ENCODE peak calls at places on chromosomes 13 and 19, in six cellular contexts. One of them, this sample, is unnamed.

GRCh38 chr19:5281588-5281987 is 59.0 kb downstream of the PTPRS start:
- DNase-seq in OCI-LY7: no peak
- DNase-seq in breast epithelium: peak
- DNase-seq in left ventricle myocardium inferior: peak
- DNase-seq in AG04450: no peak
- DNase-seq in body of pancreas: peak
- DNase-seq in this sample: no peak

GRCh38 chr13:92074658-92075057 is 676.2 kb downstream of the GPC5 start:
- DNase-seq in breast epithelium: no peak
- DNase-seq in body of pancreas: peak
- DNase-seq in OCI-LY7: peak
- DNase-seq in left ventricle myocardium inferior: no peak
- DNase-seq in AG04450: no peak
- DNase-seq in this sample: peak

GRCh38 chr19:44010468-44010867 is 7.7 kb downstream of the ZNF230 start:
- DNase-seq in OCI-LY7: no peak
- DNase-seq in AG04450: no peak
- DNase-seq in breast epithelium: no peak
- DNase-seq in left ventricle myocardium inferior: no peak
- DNase-seq in body of pancreas: no peak
- DNase-seq in this sample: no peak

GRCh38 chr19:45279587-45280192 is 28.6 kb downstream of the MARK4 start:
- DNase-seq in body of pancreas: no peak
- DNase-seq in OCI-LY7: no peak
- DNase-seq in AG04450: no peak
- DNase-seq in breast epithelium: no peak
- DNase-seq in left ventricle myocardium inferior: no peak
- DNase-seq in this sample: no peak

GRCh38 chr13:76812971-76813691 is 73.1 kb downstream of the KCTD12 start:
- DNase-seq in breast epithelium: peak
- DNase-seq in AG04450: no peak
- DNase-seq in OCI-LY7: no peak
- DNase-seq in body of pancreas: peak
- DNase-seq in left ventricle myocardium inferior: peak
- DNase-seq in this sample: no peak

GRCh38 chr19:53037101-53038097 is 7.1 kb upstream of the ERVV-2 start:
- DNase-seq in left ventricle myocardium inferior: peak
- DNase-seq in OCI-LY7: no peak
- DNase-seq in AG04450: no peak
- DNase-seq in body of pancreas: peak
- DNase-seq in breast epithelium: no peak
- DNase-seq in this sample: peak

GRCh38 chr19:435056-435706 is 25.7 kb downstream of the SHC2 start:
- DNase-seq in breast epithelium: no peak
- DNase-seq in OCI-LY7: no peak
- DNase-seq in AG04450: no peak
- DNase-seq in left ventricle myocardium inferior: no peak
- DNase-seq in body of pancreas: no peak
- DNase-seq in this sample: no peak

GRCh38 chr13:46202956-46203355 is 8.8 kb upstream of the LRRC63 start:
- DNase-seq in OCI-LY7: no peak
- DNase-seq in AG04450: no peak
- DNase-seq in left ventricle myocardium inferior: no peak
- DNase-seq in body of pancreas: no peak
- DNase-seq in breast epithelium: no peak
- DNase-seq in this sample: no peak

GRCh38 chr13:112740502-112741131 is 50.8 kb downstream of the ATP11A start:
- DNase-seq in left ventricle myocardium inferior: peak
- DNase-seq in body of pancreas: peak
- DNase-seq in AG04450: peak
- DNase-seq in OCI-LY7: no peak
- DNase-seq in breast epithelium: peak
- DNase-seq in this sample: no peak

DNA sequence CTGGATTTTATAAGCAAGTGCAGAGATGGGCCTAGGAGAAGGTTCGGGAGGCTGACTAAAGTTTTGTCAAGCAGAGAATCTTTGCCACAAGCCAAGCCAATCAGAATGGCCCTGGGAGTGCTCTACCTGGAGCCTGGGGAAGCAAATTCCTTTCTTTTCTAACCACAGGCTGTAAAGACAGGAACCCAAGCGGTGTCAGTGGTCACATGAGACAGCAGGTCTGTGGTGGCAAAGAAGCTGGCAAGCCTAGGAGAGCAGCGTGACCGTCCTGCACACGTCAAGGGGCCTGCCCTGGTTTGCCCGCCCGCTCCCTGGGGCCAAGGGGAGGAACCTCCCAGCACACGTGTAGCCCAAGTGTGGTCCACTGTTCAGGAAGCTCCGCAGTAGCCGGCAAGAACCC is 90.8 kb downstream of the IPO5 start:
- DNase-seq in breast epithelium: no peak
- DNase-seq in OCI-LY7: no peak
- DNase-seq in left ventricle myocardium inferior: no peak
- DNase-seq in body of pancreas: no peak
- DNase-seq in AG04450: no peak
- DNase-seq in this sample: no peak
- H3K4me3 ChIP-seq in breast epithelium: no peak
- H3K4me3 ChIP-seq in OCI-LY7: no peak
- H3K4me3 ChIP-seq in left ventricle myocardium inferior: no peak
- H3K4me3 ChIP-seq in body of pancreas: no peak
- H3K4me3 ChIP-seq in AG04450: no peak
- H3K4me3 ChIP-seq in this sample: no peak

GRCh38 chr19:6587093-6587820 is 3.7 kb downstream of the CD70 start:
- DNase-seq in left ventricle myocardium inferior: no peak
- DNase-seq in breast epithelium: no peak
- DNase-seq in body of pancreas: no peak
- DNase-seq in OCI-LY7: peak
- DNase-seq in AG04450: no peak
- DNase-seq in this sample: no peak
- TF ChIP-seq CTCF in left ventricle myocardium inferior: no peak
- TF ChIP-seq CTCF in breast epithelium: no peak
- TF ChIP-seq CTCF in body of pancreas: no peak
- TF ChIP-seq CTCF in OCI-LY7: no peak
- TF ChIP-seq CTCF in AG04450: no peak
- TF ChIP-seq CTCF in this sample: no peak

DNA sequence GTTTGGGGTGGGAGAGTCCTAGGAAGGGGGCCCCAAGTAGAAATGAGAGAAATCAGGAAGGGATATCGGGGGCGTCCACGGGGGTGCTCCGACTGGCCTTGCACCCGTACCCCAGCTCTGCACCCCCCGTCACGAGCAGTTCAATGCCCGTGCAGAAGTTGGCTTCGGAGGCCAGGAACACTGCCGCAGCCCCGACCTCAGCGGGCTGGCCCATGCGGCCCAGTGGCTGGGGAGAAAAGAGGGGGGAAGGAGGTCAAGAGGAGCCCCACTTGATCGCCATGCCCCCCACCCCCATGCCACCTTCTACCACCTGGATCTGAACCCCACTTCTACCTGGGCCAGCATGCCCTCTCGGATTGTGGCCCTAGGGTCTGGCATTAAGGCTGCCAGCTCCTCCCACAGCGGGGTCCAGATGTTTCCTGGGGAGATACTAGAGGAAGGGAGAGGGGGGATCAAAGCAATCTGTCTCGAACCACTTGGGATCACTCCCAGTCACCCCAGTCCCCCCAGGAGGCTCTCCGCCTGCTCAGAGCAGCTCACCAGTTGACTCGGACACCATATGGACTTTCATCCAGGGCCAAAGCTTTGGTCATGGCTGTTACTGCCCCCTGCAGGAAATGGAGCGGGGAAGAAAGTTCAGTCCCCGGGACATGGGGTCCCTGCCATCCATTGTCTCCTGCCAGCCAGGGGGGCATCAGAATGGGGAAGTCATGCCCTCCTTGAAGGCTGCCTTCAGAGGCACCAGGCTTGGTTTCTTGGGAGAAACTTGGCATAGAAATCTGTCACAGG is 2.5 kb upstream of the BCAT2 start:
- DNase-seq in body of pancreas: peak
- DNase-seq in OCI-LY7: no peak
- DNase-seq in AG04450: no peak
- DNase-seq in left ventricle myocardium inferior: no peak
- DNase-seq in breast epithelium: no peak
- DNase-seq in this sample: peak
- H3K4me3 ChIP-seq in body of pancreas: no peak
- H3K4me3 ChIP-seq in OCI-LY7: no peak
- H3K4me3 ChIP-seq in AG04450: no peak
- H3K4me3 ChIP-seq in left ventricle myocardium inferior: no peak
- H3K4me3 ChIP-seq in breast epithelium: no peak
- H3K4me3 ChIP-seq in this sample: no peak

GRCh38 chr13:54536112-54536511 is 1507.5 kb downstream of the OLFM4 start:
- DNase-seq in body of pancreas: no peak
- DNase-seq in OCI-LY7: no peak
- DNase-seq in left ventricle myocardium inferior: no peak
- DNase-seq in AG04450: no peak
- DNase-seq in breast epithelium: no peak
- DNase-seq in this sample: no peak
- TF ChIP-seq CTCF in body of pancreas: peak
- TF ChIP-seq CTCF in OCI-LY7: no peak
- TF ChIP-seq CTCF in left ventricle myocardium inferior: peak
- TF ChIP-seq CTCF in AG04450: no peak
- TF ChIP-seq CTCF in breast epithelium: no peak
- TF ChIP-seq CTCF in this sample: no peak

GRCh38 chr13:99281811-99282263 is 23.7 kb upstream of the GPR18 start:
- DNase-seq in breast epithelium: no peak
- DNase-seq in left ventricle myocardium inferior: peak
- DNase-seq in body of pancreas: peak
- DNase-seq in OCI-LY7: no peak
- DNase-seq in AG04450: no peak
- DNase-seq in this sample: no peak
- H3K4me3 ChIP-seq in breast epithelium: no peak
- H3K4me3 ChIP-seq in left ventricle myocardium inferior: no peak
- H3K4me3 ChIP-seq in body of pancreas: no peak
- H3K4me3 ChIP-seq in OCI-LY7: no peak
- H3K4me3 ChIP-seq in AG04450: no peak
- H3K4me3 ChIP-seq in this sample: no peak

GRCh38 chr13:103883698-103884097 is 817.5 kb upstream of the SLC10A2 start:
- DNase-seq in OCI-LY7: no peak
- DNase-seq in AG04450: no peak
- DNase-seq in breast epithelium: no peak
- DNase-seq in left ventricle myocardium inferior: no peak
- DNase-seq in body of pancreas: no peak
- DNase-seq in this sample: no peak

GRCh38 chr13:103878891-103879605 is 812.8 kb upstream of the SLC10A2 start:
- DNase-seq in AG04450: no peak
- DNase-seq in body of pancreas: no peak
- DNase-seq in OCI-LY7: no peak
- DNase-seq in left ventricle myocardium inferior: no peak
- DNase-seq in breast epithelium: no peak
- DNase-seq in this sample: no peak

GRCh38 chr13:103884139-103884723 is 818.0 kb upstream of the SLC10A2 start:
- DNase-seq in OCI-LY7: no peak
- DNase-seq in body of pancreas: no peak
- DNase-seq in breast epithelium: no peak
- DNase-seq in left ventricle myocardium inferior: no peak
- DNase-seq in AG04450: no peak
- DNase-seq in this sample: no peak

GRCh38 chr13:103883152-103883551 is 816.9 kb upstream of the SLC10A2 start:
- DNase-seq in breast epithelium: peak
- DNase-seq in OCI-LY7: no peak
- DNase-seq in left ventricle myocardium inferior: peak
- DNase-seq in AG04450: peak
- DNase-seq in body of pancreas: peak
- DNase-seq in this sample: peak
- TF ChIP-seq CTCF in breast epithelium: no peak
- TF ChIP-seq CTCF in OCI-LY7: no peak
- TF ChIP-seq CTCF in left ventricle myocardium inferior: peak
- TF ChIP-seq CTCF in AG04450: peak
- TF ChIP-seq CTCF in body of pancreas: peak
- TF ChIP-seq CTCF in this sample: peak

GRCh38 chr19:57641715-57642234 is 8.8 kb downstream of the ZNF211 start:
- DNase-seq in left ventricle myocardium inferior: no peak
- DNase-seq in OCI-LY7: no peak
- DNase-seq in body of pancreas: no peak
- DNase-seq in breast epithelium: no peak
- DNase-seq in AG04450: no peak
- DNase-seq in this sample: no peak

GRCh38 chr19:57633832-57634131 is 814 bp downstream of the ZNF211 start:
- DNase-seq in breast epithelium: no peak
- DNase-seq in OCI-LY7: no peak
- DNase-seq in AG04450: no peak
- DNase-seq in body of pancreas: peak
- DNase-seq in left ventricle myocardium inferior: no peak
- DNase-seq in this sample: no peak

GRCh38 chr19:57632987-57633831 is at the start of gene ZNF211:
- DNase-seq in left ventricle myocardium inferior: peak
- DNase-seq in OCI-LY7: peak
- DNase-seq in AG04450: peak
- DNase-seq in breast epithelium: peak
- DNase-seq in body of pancreas: peak
- DNase-seq in this sample: peak

GRCh38 chr19:57642396-57643046 is 9.6 kb downstream of the ZNF211 start:
- DNase-seq in breast epithelium: no peak
- DNase-seq in AG04450: no peak
- DNase-seq in left ventricle myocardium inferior: no peak
- DNase-seq in OCI-LY7: no peak
- DNase-seq in body of pancreas: no peak
- DNase-seq in this sample: no peak

DNA sequence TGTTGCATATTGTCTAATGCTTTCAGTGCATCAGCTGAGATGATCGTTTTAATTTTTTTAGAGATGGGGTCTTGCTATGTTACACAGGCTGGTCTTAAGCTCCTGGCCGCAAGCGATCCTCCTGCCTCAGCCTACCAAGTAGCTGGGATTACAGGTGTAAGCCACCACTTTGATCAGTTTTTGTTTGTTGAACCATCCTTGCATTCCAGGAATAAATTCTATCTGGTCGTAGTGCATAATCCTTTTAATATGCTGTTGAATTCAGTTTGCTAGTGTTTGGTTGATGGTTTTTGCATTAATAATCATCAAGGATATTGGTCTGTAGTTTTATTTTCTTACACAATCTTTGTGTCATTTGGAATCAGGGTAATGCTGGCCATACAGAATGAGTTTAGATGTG is 4.4 kb downstream of the ZNF211 start:
- DNase-seq in OCI-LY7: no peak
- DNase-seq in AG04450: no peak
- DNase-seq in body of pancreas: no peak
- DNase-seq in breast epithelium: no peak
- DNase-seq in left ventricle myocardium inferior: no peak
- DNase-seq in this sample: no peak
- H3K4me3 ChIP-seq in OCI-LY7: no peak
- H3K4me3 ChIP-seq in AG04450: no peak
- H3K4me3 ChIP-seq in body of pancreas: no peak
- H3K4me3 ChIP-seq in breast epithelium: no peak
- H3K4me3 ChIP-seq in left ventricle myocardium inferior: no peak
- H3K4me3 ChIP-seq in this sample: no peak

DNA sequence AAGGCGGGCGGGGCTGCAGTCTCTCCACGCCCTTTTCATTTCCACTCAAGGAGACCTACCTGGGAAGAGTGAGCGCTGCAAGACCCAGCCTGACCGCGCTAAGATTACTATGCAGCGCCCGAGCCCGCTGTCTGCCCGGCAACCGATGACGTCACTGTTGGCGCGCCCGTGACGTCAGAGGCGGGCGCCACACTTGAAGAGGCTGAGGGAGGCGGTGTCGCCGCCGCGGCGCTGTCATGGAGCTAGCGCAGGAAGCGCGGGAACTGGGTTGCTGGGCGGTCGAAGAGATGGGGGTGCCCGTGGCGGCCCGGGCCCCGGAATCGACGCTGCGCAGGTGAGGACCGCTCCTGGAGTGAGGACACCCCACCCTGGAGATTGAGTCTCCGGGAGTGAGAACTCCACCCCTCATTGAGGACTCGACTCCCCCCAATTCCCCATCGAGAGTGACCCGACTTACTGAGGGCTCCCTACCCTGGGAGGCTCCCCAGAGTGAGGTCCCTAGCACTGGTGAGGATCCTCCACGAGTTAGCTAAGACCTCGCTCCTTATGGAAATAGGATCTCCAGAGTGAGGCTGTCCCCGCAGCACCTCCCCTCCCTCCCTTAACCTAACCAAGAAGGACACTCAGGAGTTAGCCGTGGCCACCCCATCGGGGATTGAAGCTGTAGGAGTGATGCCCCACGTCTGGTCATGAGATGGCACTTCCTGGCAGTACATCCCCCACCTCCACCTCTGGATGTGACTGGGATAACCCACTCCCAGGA is at the start of gene HAUS5:
- DNase-seq in breast epithelium: peak
- DNase-seq in body of pancreas: peak
- DNase-seq in OCI-LY7: peak
- DNase-seq in AG04450: peak
- DNase-seq in left ventricle myocardium inferior: peak
- DNase-seq in this sample: peak
- TF ChIP-seq CTCF in breast epithelium: no peak
- TF ChIP-seq CTCF in body of pancreas: peak
- TF ChIP-seq CTCF in OCI-LY7: no peak
- TF ChIP-seq CTCF in AG04450: no peak
- TF ChIP-seq CTCF in left ventricle myocardium inferior: no peak
- TF ChIP-seq CTCF in this sample: peak